ENCODE peak calls at places on chromosome 6, in five cellular contexts. A is endothelial cell; B is activated CD4-positive, CD25-positive, alpha-beta regulatory T cell; S is H54; M is ELR. L is an unnamed sample.

GRCh38 chr6:149967591-149967990 is 3.8 kb downstream of the ULBP1 start:
- DNase-seq in B (no peak), M (no peak), S (no peak), A (no peak), L (no peak)

GRCh38 chr6:20444786-20445271 is 43.1 kb downstream of the E2F3 start:
- DNase-seq in A (no peak), S (peak), B (no peak), M (peak), L (no peak)

GRCh38 chr6:152401978-152402377 is 235.2 kb downstream of the SYNE1 start:
- DNase-seq in B (no peak), M (peak), A (no peak), S (peak), L (no peak)

GRCh38 chr6:40885139-40885774 is 153.8 kb downstream of the UNC5CL start:
- DNase-seq in A (no peak), S (no peak), M (no peak), B (no peak), L (no peak)

GRCh38 chr6:89941031-89941775 is 46.9 kb downstream of the GJA10 start:
- DNase-seq in A (no peak), S (no peak), B (no peak), M (no peak), L (no peak)

GRCh38 chr6:34731393-34732060 is 25.8 kb upstream of the SNRPC start:
- DNase-seq in A (no peak), B (no peak), S (no peak), M (no peak), L (no peak)

GRCh38 chr6:106574729-106575458 is 54.4 kb downstream of the RTN4IP1 start:
- DNase-seq in S (peak), M (peak), A (no peak), B (no peak), L (no peak)

GRCh38 chr6:28816909-28817807 is 106.6 kb downstream of the TRIM27 start:
- DNase-seq in A (peak), S (no peak), M (peak), B (no peak), L (peak)

GRCh38 chr6:277746-278145 is 14.5 kb upstream of the DUSP22 start:
- DNase-seq in S (no peak), B (no peak), A (no peak), M (no peak), L (no peak)

L was measured in GM13976.